ENCODE peak calls at places on chromosomes 3 and 15, in six cellular contexts. H is DMS 273 treated with DMSO at 0.1 percent for 48 hours; E is stimulated activated naive B cell treated with anti-CD40 and anti-IgM and Interleukin-4, amounts not matched to agents 10 μg/mL and 1 μg/mL and 100 μg/mL, for 72 hours; G is skeletal muscle cell; Q is NCI-H345; C is IMR-90. L is an unnamed sample.

GRCh38 chr3:149612456-149612855 is 45.4 kb downstream of the WWTR1 start:
- DNase-seq in Q (no peak), H (no peak), E (no peak), G (no peak), C (no peak), L (no peak)

GRCh38 chr3:139561428-139561827 is 21.9 kb upstream of the RBP1 start:
- DNase-seq in C (no peak), G (no peak), Q (peak), H (no peak), E (no peak), L (no peak)

GRCh38 chr15:62822228-62822627 is 220.3 kb upstream of the TPM1 start:
- DNase-seq in E (no peak), C (no peak), G (no peak), Q (no peak), H (no peak), L (no peak)

GRCh38 chr3:141643391-141643790 is 94.7 kb upstream of the RNF7 start:
- DNase-seq in C (peak), E (no peak), G (no peak), Q (no peak), H (no peak), L (no peak)

GRCh38 chr3:17894434-17895060 is 152.1 kb upstream of the TBC1D5 start:
- DNase-seq in H (no peak), E (peak), G (peak), C (peak), Q (no peak), L (peak)

GRCh38 chr3:108346301-108346989 is 50.1 kb downstream of the HHLA2 start:
- DNase-seq in H (no peak), Q (no peak), G (no peak), E (no peak), C (no peak), L (no peak)

GRCh38 chr3:127150915-127151564 is 41.9 kb upstream of the PRR23E start:
- DNase-seq in G (no peak), C (no peak), Q (peak), H (no peak), E (no peak), L (no peak)

GRCh38 chr3:150370129-150370602 is 37.9 kb upstream of the TSC22D2 start:
- DNase-seq in G (peak), Q (no peak), C (peak), H (no peak), E (no peak), L (peak)

GRCh38 chr15:60469893-60470641 is 8.9 kb downstream of the ICE2 start:
- DNase-seq in G (no peak), C (peak), E (no peak), H (no peak), Q (no peak), L (no peak)

GRCh38 chr15:68542771-68543544 is 35.8 kb upstream of the CORO2B start:
- DNase-seq in Q (no peak), H (no peak), E (no peak), G (peak), C (peak), L (peak)

GRCh38 chr3:46483799-46484198 is 14.0 kb upstream of the RTP3 start:
- DNase-seq in Q (no peak), G (no peak), C (no peak), E (no peak), H (no peak), L (no peak)

GRCh38 chr3:54876694-54877093 is 51.2 kb downstream of the LRTM1 start:
- DNase-seq in G (no peak), C (no peak), Q (no peak), H (no peak), E (no peak), L (no peak)

GRCh38 chr3:60431599-60431958 is 819.7 kb downstream of the FHIT start:
- DNase-seq in C (peak), Q (no peak), H (no peak), E (no peak), G (no peak), L (no peak)

GRCh38 chr3:167867981-167868380 is 132.5 kb downstream of the SERPINI1 start:
- DNase-seq in H (no peak), Q (no peak), C (no peak), E (no peak), G (no peak), L (no peak)

L was measured in lung.